ENCODE peak calls at places on chromosomes 12 and 14, in eight cellular contexts. I is SK-N-SH, N is sigmoid colon, W is stomach, T is upper lobe of left lung, G is tibial nerve, M is transverse colon, Y is A549. S is an unnamed sample.

GRCh38 chr14:93006484-93007128 is 83.7 kb downstream of the CHGA start:
- DNase-seq in N (no peak), I (no peak), Y (no peak), T (no peak), G (no peak), W (no peak), M (no peak), S (no peak)

GRCh38 chr14:51657762-51658161 is 6.1 kb downstream of the FRMD6 start:
- DNase-seq in Y (no peak), M (no peak), N (no peak), G (no peak), W (no peak), I (no peak), T (no peak), S (no peak)

GRCh38 chr12:122995503-122996187 is 15.2 kb downstream of the ARL6IP4 start:
- DNase-seq in Y (no peak), M (no peak), I (no peak), T (peak), W (no peak), G (no peak), N (peak), S (no peak)

GRCh38 chr12:57235728-57236131 is 6.2 kb downstream of the SHMT2 start:
- DNase-seq in G (no peak), N (no peak), Y (no peak), W (no peak), T (no peak), M (no peak), I (no peak), S (no peak)

GRCh38 chr14:81819344-81819743 is 285.7 kb upstream of the SEL1L start:
- DNase-seq in W (no peak), T (no peak), M (no peak), G (no peak), N (no peak), I (no peak), Y (no peak), S (no peak)

GRCh38 chr14:100103261-100104005 is 38.2 kb downstream of the EVL start:
- DNase-seq in N (peak), T (no peak), W (no peak), Y (no peak), I (no peak), M (no peak), G (no peak), S (peak)

GRCh38 chr14:97850886-97851285 is 1053.7 kb downstream of the VRK1 start:
- DNase-seq in I (no peak), W (no peak), M (no peak), Y (no peak), T (no peak), G (no peak), N (no peak), S (no peak)

GRCh38 chr12:65565601-65566560 is 258.4 kb upstream of the HMGA2 start:
- DNase-seq in I (no peak), G (no peak), N (no peak), W (no peak), Y (no peak), T (no peak), M (no peak), S (no peak)

GRCh38 chr12:116370004-116370404 is 92.5 kb upstream of the MED13L start:
- DNase-seq in M (no peak), G (no peak), Y (no peak), N (no peak), T (no peak), I (no peak), W (no peak), S (no peak)

GRCh38 chr12:92439397-92439779 is 263.4 kb upstream of the PLEKHG7 start:
- DNase-seq in T (no peak), Y (peak), I (no peak), G (no peak), W (no peak), N (no peak), M (no peak), S (no peak)

GRCh38 chr12:68358532-68359485 is 26.6 kb upstream of the MDM1 start:
- DNase-seq in G (peak), Y (peak), W (peak), M (peak), N (peak), T (no peak), I (peak), S (no peak)

GRCh38 chr12:79691299-79692248 is 810 bp upstream of the PAWR start:
- DNase-seq in N (no peak), Y (peak), M (peak), G (no peak), W (no peak), I (peak), T (no peak), S (no peak)

GRCh38 chr14:86521032-86521730 is 991.2 kb downstream of the FLRT2 start:
- DNase-seq in G (no peak), I (no peak), Y (no peak), T (no peak), M (no peak), N (no peak), W (peak), S (no peak)

GRCh38 chr14:93375673-93376156 is 28.7 kb downstream of the COX8C start:
- DNase-seq in N (no peak), M (peak), Y (no peak), I (no peak), G (no peak), T (no peak), W (no peak), S (no peak)

GRCh38 chr12:69616025-69616424 is 5.3 kb upstream of the LRRC10 start:
- DNase-seq in I (no peak), N (no peak), W (no peak), T (peak), G (no peak), Y (no peak), M (no peak), S (no peak)

GRCh38 chr14:102215522-102216250 is 76.0 kb downstream of the WDR20 start:
- DNase-seq in N (no peak), G (no peak), Y (no peak), W (no peak), I (no peak), M (no peak), T (no peak), S (no peak)

GRCh38 chr12:124509300-124509675 is 58.1 kb downstream of the NCOR2 start:
- DNase-seq in G (no peak), W (no peak), N (no peak), T (no peak), M (no peak), Y (no peak), I (no peak), S (no peak)

GRCh38 chr14:81480741-81481140 is 52.9 kb downstream of the SEL1L start:
- DNase-seq in N (no peak), G (no peak), W (no peak), T (no peak), Y (no peak), M (no peak), I (no peak), S (no peak)

GRCh38 chr12:68798880-68799229 is 9.1 kb upstream of the MDM2 start:
- DNase-seq in W (no peak), Y (no peak), N (no peak), T (no peak), G (no peak), M (no peak), I (no peak), S (no peak)

GRCh38 chr12:67816269-67816668 is 167.7 kb downstream of the DYRK2 start:
- DNase-seq in W (no peak), M (no peak), Y (no peak), I (no peak), N (no peak), T (no peak), G (no peak), S (no peak)

GRCh38 chr12:96195845-96196451 is 1.8 kb downstream of the ELK3 start:
- DNase-seq in T (no peak), M (peak), G (no peak), N (no peak), Y (peak), W (no peak), I (peak), S (no peak)

GRCh38 chr14:78029471-78030372 is 140.5 kb upstream of the NRXN3 start:
- DNase-seq in I (no peak), T (peak), N (no peak), G (no peak), Y (no peak), W (no peak), M (no peak), S (no peak)

GRCh38 chr12:131091413-131091975 is 137.8 kb downstream of the ADGRD1 start:
- DNase-seq in M (peak), Y (no peak), G (peak), W (no peak), I (no peak), N (peak), T (no peak), S (peak)

GRCh38 chr14:105013150-105013787 is 7.6 kb downstream of the CDCA4 start:
- DNase-seq in M (no peak), Y (no peak), I (peak), W (no peak), G (no peak), T (no peak), N (no peak), S (no peak)

GRCh38 chr14:83173687-83174086 is 1640.0 kb upstream of the SEL1L start:
- DNase-seq in Y (no peak), I (no peak), T (no peak), W (no peak), G (no peak), N (no peak), M (no peak), S (no peak)

GRCh38 chr14:73289308-73289707 is 52.0 kb downstream of the PAPLN start:
- DNase-seq in M (no peak), G (no peak), I (no peak), Y (no peak), T (no peak), W (no peak), N (no peak), S (no peak)

GRCh38 chr12:53867216-53868012 is 71.2 kb upstream of the HOXC13 start:
- DNase-seq in T (no peak), Y (peak), W (no peak), I (no peak), N (no peak), G (no peak), M (no peak), S (no peak)

GRCh38 chr12:25438638-25439037 is 114.4 kb downstream of the LMNTD1 start:
- DNase-seq in M (no peak), T (no peak), I (no peak), Y (no peak), W (no peak), N (no peak), G (no peak), S (no peak)

GRCh38 chr12:12890492-12890814 is 909 bp upstream of the GPRC5A start:
- DNase-seq in I (peak), M (no peak), N (no peak), G (no peak), Y (peak), W (peak), T (no peak), S (no peak)

GRCh38 chr12:79006306-79006705 is 141.7 kb downstream of the SYT1 start:
- DNase-seq in N (no peak), G (no peak), Y (no peak), W (no peak), I (no peak), M (no peak), T (no peak), S (no peak)

GRCh38 chr12:113818278-113818677 is 147.8 kb downstream of the RBM19 start:
- DNase-seq in W (no peak), M (no peak), Y (no peak), T (no peak), I (no peak), G (no peak), N (no peak), S (no peak)

GRCh38 chr12:113819495-113819894 is 146.6 kb downstream of the RBM19 start:
- DNase-seq in Y (no peak), G (no peak), T (no peak), M (no peak), N (no peak), I (no peak), W (no peak), S (no peak)

GRCh38 chr12:113820842-113821241 is 145.3 kb downstream of the RBM19 start:
- DNase-seq in T (no peak), Y (no peak), W (no peak), G (no peak), M (no peak), I (no peak), N (no peak), S (no peak)

GRCh38 chr12:113820310-113820709 is 145.8 kb downstream of the RBM19 start:
- DNase-seq in W (no peak), Y (no peak), I (no peak), N (no peak), T (no peak), M (no peak), G (no peak), S (no peak)

GRCh38 chr12:113818833-113819232 is 147.3 kb downstream of the RBM19 start:
- DNase-seq in N (no peak), I (no peak), W (no peak), G (no peak), Y (peak), M (no peak), T (no peak), S (no peak)
- TF ChIP-seq EP300 in N (no peak), I (no peak), W (no peak), G (no peak), Y (no peak), M (no peak), T (no peak), S (no peak)

GRCh38 chr12:3048540-3048939 is 28.6 kb upstream of the TSPAN9 start:
- DNase-seq in T (no peak), Y (no peak), W (no peak), G (no peak), I (no peak), N (no peak), M (no peak), S (no peak)
- TF ChIP-seq CTCF in T (no peak), Y (no peak), W (no peak), G (no peak), I (no peak), N (no peak), M (no peak), S (no peak)

DNA sequence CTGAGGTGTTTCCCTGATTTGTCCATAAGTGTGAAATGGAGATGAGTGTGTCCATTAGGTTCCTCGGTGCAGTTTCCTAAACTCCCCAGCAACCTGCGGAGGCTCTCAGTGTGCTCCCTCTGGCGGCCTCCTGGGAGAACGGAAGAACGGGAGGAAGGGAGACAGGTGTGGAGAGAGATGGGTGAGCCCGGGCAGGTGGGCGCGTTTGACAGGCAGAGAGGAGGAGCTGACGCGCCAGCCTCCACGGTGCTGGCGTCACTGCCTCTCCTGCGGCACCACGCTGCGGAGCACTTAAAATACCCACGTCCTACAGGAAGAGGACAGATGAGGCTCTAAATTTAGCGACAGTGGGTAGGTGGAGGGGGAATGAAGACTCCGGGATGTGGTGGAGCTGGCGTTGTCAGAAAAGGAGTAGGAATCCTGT is 26.8 kb upstream of the PEX5 start:
- DNase-seq in I (no peak), M (peak), T (peak), Y (peak), W (peak), G (no peak), N (peak), S (no peak)
- TF ChIP-seq EP300 in I (no peak), M (no peak), T (no peak), Y (no peak), W (no peak), G (no peak), N (no peak), S (no peak)

DNA sequence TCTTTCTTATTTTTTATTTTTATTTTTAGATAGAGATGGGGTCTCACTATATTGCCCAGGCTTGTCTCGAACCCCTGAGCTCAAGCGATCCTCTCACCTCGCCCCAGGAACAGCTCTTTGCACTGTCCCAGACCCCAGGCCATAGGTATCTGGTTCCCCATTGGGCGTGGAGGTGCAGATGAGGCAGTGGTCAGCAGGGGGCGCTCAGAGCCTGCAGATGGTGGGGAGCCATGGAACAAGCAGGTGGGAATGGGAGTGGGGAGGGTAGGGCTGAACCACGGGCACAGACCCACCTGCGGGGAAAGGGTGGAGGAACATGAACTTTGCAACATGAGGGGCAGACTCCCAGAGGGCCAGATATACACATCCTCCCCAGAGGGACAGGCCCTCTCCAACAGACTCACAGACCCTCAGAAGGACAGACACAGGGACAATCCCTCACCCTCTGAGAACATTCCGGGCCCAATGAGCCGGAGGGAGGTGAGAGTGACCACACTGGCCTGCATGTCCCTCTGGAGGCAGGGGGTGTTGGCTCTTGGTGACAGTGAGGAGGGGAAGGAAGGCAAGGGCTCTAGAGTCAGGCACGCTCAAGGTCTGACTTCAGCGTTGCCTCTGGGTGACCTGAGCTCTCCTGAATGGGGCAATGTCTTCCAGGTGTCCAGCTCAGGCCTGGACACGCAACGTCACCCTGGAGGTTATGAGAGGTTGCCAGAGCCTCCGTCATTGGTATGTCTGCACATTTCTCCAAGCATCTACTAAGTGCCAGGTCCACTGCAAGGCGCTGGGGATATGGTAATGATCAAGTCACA is 34.9 kb downstream of the KRT80 start:
- DNase-seq in G (peak), I (peak), M (peak), Y (peak), T (no peak), W (peak), N (peak), S (no peak)
- TF ChIP-seq CTCF in G (peak), I (peak), M (peak), Y (peak), T (peak), W (no peak), N (peak), S (peak)

GRCh38 chr12:4274960-4275868 is 1.7 kb downstream of the CCND2 start:
- DNase-seq in M (no peak), T (peak), I (no peak), W (no peak), G (no peak), Y (no peak), N (no peak), S (no peak)

GRCh38 chr12:4274396-4274959 is 916 bp downstream of the CCND2 start:
- DNase-seq in N (peak), I (no peak), G (no peak), W (no peak), Y (no peak), M (no peak), T (peak), S (no peak)

GRCh38 chr12:4272014-4272975 is 1.3 kb upstream of the CCND2 start:
- DNase-seq in M (peak), W (peak), T (peak), Y (no peak), I (peak), N (peak), G (peak), S (peak)

GRCh38 chr12:4272976-4273650 is 449 bp upstream of the CCND2 start:
- DNase-seq in I (no peak), Y (no peak), G (no peak), M (no peak), W (no peak), T (no peak), N (no peak), S (peak)

DNA sequence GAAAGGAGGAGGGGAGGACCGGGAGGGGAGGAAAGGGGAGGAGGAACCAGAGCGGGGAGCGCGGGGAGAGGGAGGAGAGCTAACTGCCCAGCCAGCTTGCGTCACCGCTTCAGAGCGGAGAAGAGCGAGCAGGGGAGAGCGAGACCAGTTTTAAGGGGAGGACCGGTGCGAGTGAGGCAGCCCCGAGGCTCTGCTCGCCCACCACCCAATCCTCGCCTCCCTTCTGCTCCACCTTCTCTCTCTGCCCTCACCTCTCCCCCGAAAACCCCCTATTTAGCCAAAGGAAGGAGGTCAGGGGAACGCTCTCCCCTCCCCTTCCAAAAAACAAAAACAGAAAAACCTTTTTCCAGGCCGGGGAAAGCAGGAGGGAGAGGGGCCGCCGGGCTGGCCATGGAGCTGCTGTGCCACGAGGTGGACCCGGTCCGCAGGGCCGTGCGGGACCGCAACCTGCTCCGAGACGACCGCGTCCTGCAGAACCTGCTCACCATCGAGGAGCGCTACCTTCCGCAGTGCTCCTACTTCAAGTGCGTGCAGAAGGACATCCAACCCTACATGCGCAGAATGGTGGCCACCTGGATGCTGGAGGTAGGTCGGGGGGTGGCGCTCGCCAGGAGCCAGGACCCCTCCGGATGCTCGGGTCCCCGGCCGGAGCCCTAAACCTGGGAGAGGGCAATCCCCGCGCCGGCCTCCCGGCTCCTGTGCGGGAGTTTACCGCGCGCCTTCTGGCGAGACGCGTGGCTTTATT is at the start of gene CCND2:
- DNase-seq in W (peak), G (peak), Y (peak), I (peak), N (peak), T (peak), M (peak), S (peak)
- TF ChIP-seq EP300 in W (no peak), G (no peak), Y (no peak), I (no peak), N (no peak), T (no peak), M (no peak), S (no peak)

DNA sequence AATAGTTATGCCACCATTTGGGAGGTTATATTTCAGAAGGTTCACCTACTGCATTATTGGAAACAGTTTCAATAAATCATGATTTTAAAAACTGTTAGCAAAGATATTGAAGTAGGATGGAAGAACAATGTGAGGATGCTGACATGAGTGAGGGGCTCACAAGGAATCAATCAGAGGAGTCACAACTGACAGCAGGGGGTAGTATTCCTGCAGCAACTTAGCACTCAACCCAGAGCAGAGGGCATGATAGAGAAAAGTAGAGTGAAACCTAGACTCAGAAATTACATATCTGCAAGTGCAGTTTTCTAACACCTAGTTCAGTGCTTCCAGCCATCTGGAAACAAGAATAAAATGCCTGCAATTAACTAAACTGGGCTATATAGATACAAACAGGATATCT is 772.5 kb upstream of the USP15 start:
- DNase-seq in N (no peak), I (no peak), T (no peak), G (no peak), W (no peak), Y (no peak), M (no peak), S (no peak)
- TF ChIP-seq CTCF in N (no peak), I (no peak), T (no peak), G (no peak), W (no peak), Y (no peak), M (no peak), S (no peak)

S was measured in suprapubic skin.